ENCODE peak calls at places on chromosomes 4 and X, in six cellular contexts. W is transverse colon, D is tibial artery, B is IMR-90, R is upper lobe of right lung, H is GM12878. P is an unnamed sample.
A peak's percentile ranks its signal among the peaks of the same experiment; 100 is the strongest.

GRCh38 chrX:57643698-57644097 is 36.4 kb downstream of the NLRP2B start:
- DNase-seq in W (no peak), D (no peak), B (no peak), R (no peak), H (no peak), P (no peak)

GRCh38 chr4:16790508-16790907 is 107.9 kb downstream of the LDB2 start:
- DNase-seq in W (no peak), D (no peak), B (no peak), R (no peak), H (no peak), P (no peak)

GRCh38 chr4:87916636-87917035 is 58.9 kb upstream of the SPP1 start:
- DNase-seq in W (no peak), D (no peak), B (no peak), R (no peak), H (no peak), P (no peak)

GRCh38 chr4:126611900-126612299 is 1020.9 kb upstream of the INTU start:
- DNase-seq in W (no peak), D (no peak), B (peak; percentile 38), R (no peak), H (no peak), P (no peak)

GRCh38 chr4:2995546-2996265 is 32.3 kb downstream of the GRK4 start:
- DNase-seq in W (no peak), D (no peak), B (no peak), R (no peak), H (no peak), P (no peak)

GRCh38 chr4:168522371-168522770 is 25.5 kb downstream of the PALLD start:
- DNase-seq in W (no peak), D (no peak), B (no peak), R (no peak), H (no peak), P (no peak)

GRCh38 chr4:17713779-17714178 is 67.6 kb downstream of the FAM184B start:
- DNase-seq in W (no peak), D (no peak), B (no peak), R (no peak), H (no peak), P (no peak)

GRCh38 chr4:4509521-4509920 is 32.3 kb downstream of the STX18 start:
- DNase-seq in W (no peak), D (no peak), B (no peak), R (no peak), H (no peak), P (no peak)

GRCh38 chrX:23434356-23434884 is 99.8 kb downstream of the PTCHD1 start:
- DNase-seq in W (peak; percentile 46), D (peak; percentile 94), B (peak; percentile 2), R (peak; percentile 69), H (no peak), P (peak; percentile 77)

GRCh38 chr4:169103966-169104412 is 93.9 kb upstream of the CBR4 start:
- DNase-seq in W (no peak), D (no peak), B (no peak), R (no peak), H (no peak), P (peak; percentile 46)

GRCh38 chrX:118240359-118240758 is 105.5 kb upstream of the WDR44 start:
- DNase-seq in W (no peak), D (no peak), B (no peak), R (no peak), H (no peak), P (no peak)

GRCh38 chr4:47218631-47219030 is 187.3 kb downstream of the GABRB1 start:
- DNase-seq in W (no peak), D (no peak), B (no peak), R (no peak), H (no peak), P (no peak)

GRCh38 chrX:41332005-41332404 is 2.0 kb upstream of the DDX3X start:
- DNase-seq in W (no peak), D (no peak), B (no peak), R (no peak), H (no peak), P (no peak)

GRCh38 chrX:41452972-41453371 is 5.8 kb downstream of the NYX start:
- DNase-seq in W (no peak), D (no peak), B (peak; percentile 45), R (no peak), H (no peak), P (no peak)

GRCh38 chr4:186725422-186726149 is 1.9 kb upstream of the FAT1 start:
- DNase-seq in W (peak; percentile 87), D (peak; percentile 90), B (peak; percentile 88), R (peak; percentile 88), H (no peak), P (peak; percentile 82)

GRCh38 chrX:39519213-39519544 is 578.6 kb downstream of the BCOR start:
- DNase-seq in W (no peak), D (no peak), B (no peak), R (no peak), H (no peak), P (peak; percentile 63)

GRCh38 chr4:76850010-76850441 is 47.9 kb downstream of the SOWAHB start:
- DNase-seq in W (no peak), D (no peak), B (peak; percentile 96), R (no peak), H (no peak), P (peak; percentile 12)

GRCh38 chrX:19565605-19566004 is 50.3 kb upstream of the MAP3K15 start:
- DNase-seq in W (no peak), D (no peak), B (no peak), R (no peak), H (no peak), P (no peak)

GRCh38 chrX:6049132-6049531 is 179.5 kb downstream of the NLGN4X start:
- DNase-seq in W (no peak), D (no peak), B (no peak), R (no peak), H (no peak), P (no peak)

GRCh38 chr4:154491341-154491679 is 289 bp downstream of the DCHS2 start:
- DNase-seq in W (peak; percentile 10), D (no peak), B (peak; percentile 5), R (no peak), H (no peak), P (no peak)

GRCh38 chrX:74911494-74911893 is 13.8 kb downstream of the NEXMIF start:
- DNase-seq in W (no peak), D (no peak), B (no peak), R (no peak), H (no peak), P (no peak)

GRCh38 chrX:10569946-10570345 is 50.4 kb downstream of the MID1 start:
- DNase-seq in W (no peak), D (no peak), B (peak; percentile 65), R (no peak), H (no peak), P (no peak)

GRCh38 chrX:30904186-30904585 is 15.1 kb upstream of the TAB3 start:
- DNase-seq in W (no peak), D (no peak), B (no peak), R (no peak), H (no peak), P (no peak)

GRCh38 chr4:56786955-56787354 is 34.5 kb downstream of the SPINK2 start:
- DNase-seq in W (peak; percentile 62), D (no peak), B (peak; percentile 96), R (peak; percentile 67), H (no peak), P (peak; percentile 47)

GRCh38 chr4:10336471-10336870 is 120.8 kb downstream of the ZNF518B start:
- DNase-seq in W (no peak), D (no peak), B (no peak), R (no peak), H (no peak), P (no peak)

GRCh38 chrX:115362334-115363095 is 73.0 kb downstream of the LUZP4 start:
- DNase-seq in W (no peak), D (no peak), B (peak; percentile 33), R (no peak), H (no peak), P (no peak)

GRCh38 chr4:156970501-156971167 is 965 bp downstream of the PDGFC start:
- DNase-seq in W (peak; percentile 61), D (peak; percentile 82), B (peak; percentile 62), R (peak; percentile 85), H (no peak), P (peak; percentile 64)

GRCh38 chrX:93673056-93673868 is at the start of gene NAP1L3:
- DNase-seq in W (peak; percentile 12), D (peak; percentile 78), B (peak; percentile 44), R (peak; percentile 63), H (no peak), P (peak; percentile 47)

DNA sequence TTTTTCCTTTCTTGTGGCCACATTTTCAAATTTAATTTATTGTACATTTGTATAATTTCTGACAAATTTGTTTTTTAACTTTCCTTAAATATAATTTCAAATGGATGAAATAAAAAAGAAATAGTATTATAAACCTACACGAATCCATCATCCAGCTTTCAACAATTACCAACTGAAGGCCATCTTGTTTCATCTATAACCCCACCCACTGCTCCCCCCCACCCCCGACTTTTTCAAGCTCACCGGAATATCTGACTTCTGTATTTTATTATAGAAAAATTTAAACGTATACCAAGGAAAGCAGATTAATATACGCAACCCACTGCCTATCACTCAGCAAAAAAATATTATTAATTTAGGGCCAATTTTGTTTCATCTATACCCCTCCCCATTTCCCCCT is 1.1 kb downstream of the MORF4L2 start:
- DNase-seq in W (no peak), D (no peak), B (no peak), R (no peak), H (no peak), P (no peak)
- H3K36me3 ChIP-seq in W (no peaks in the 10 kb centered on the region), D (peaks cover 6% of the 10 kb centered on the region), B (peaks cover 7% of the 10 kb centered on the region), R (peaks cover 45% of the 10 kb centered on the region), H (peaks cover 3% of the 10 kb centered on the region), P (no peaks in the 10 kb centered on the region)

DNA sequence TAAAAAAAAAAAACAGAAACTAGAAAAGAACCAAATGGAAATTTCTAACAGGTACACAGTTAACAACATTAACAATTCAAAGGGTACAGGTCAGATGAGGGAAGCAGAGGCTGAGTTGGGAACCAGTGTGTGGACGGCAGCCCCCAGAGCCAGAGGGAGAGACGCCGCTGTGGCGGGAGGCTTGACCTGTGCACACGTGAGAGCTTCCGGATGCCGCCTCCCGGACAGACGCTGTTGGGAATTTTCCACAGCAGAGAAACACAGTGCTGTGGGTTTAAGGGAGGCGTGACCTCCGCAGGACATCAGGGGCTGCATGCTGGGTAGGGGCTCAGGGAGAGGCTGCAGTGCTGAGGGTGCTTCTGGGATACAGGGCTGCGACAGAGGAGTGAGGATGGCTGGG is 22.2 kb downstream of the TACC3 start:
- DNase-seq in W (no peak), D (no peak), B (no peak), R (no peak), H (no peak), P (no peak)
- H3K36me3 ChIP-seq in W (no peaks in the 10 kb centered on the region), D (peaks cover 14% of the 10 kb centered on the region), B (peaks cover 25% of the 10 kb centered on the region), R (peaks cover 8% of the 10 kb centered on the region), H (peaks cover 21% of the 10 kb centered on the region), P (no peaks in the 10 kb centered on the region)

GRCh38 chrX:77640702-77641101 is 145.3 kb downstream of the ATRX start:
- DNase-seq in W (no peak), D (no peak), B (no peak), R (no peak), H (peak; percentile 24), P (no peak)

GRCh38 chrX:77635372-77635771 is 150.6 kb downstream of the ATRX start:
- DNase-seq in W (no peak), D (no peak), B (no peak), R (no peak), H (no peak), P (no peak)

GRCh38 chrX:77639820-77640219 is 146.2 kb downstream of the ATRX start:
- DNase-seq in W (no peak), D (no peak), B (no peak), R (no peak), H (no peak), P (no peak)

GRCh38 chrX:77638397-77638796 is 147.6 kb downstream of the ATRX start:
- DNase-seq in W (no peak), D (no peak), B (no peak), R (no peak), H (no peak), P (no peak)
- H3K36me3 ChIP-seq in W (no peaks in the 10 kb centered on the region), D (peaks cover 9% of the 10 kb centered on the region), B (peaks cover 4% of the 10 kb centered on the region), R (peaks cover 11% of the 10 kb centered on the region), H (peaks cover 2% of the 10 kb centered on the region), P (no peaks in the 10 kb centered on the region)

GRCh38 chrX:119667111-119667928 is 25.6 kb downstream of the SEPTIN6 start:
- DNase-seq in W (no peak), D (no peak), B (no peak), R (no peak), H (no peak), P (no peak)
- H3K36me3 ChIP-seq in W (no peaks in the 10 kb centered on the region), D (no peaks in the 10 kb centered on the region), B (no peaks in the 10 kb centered on the region), R (no peaks in the 10 kb centered on the region), H (peaks cover 7% of the 10 kb centered on the region), P (no peaks in the 10 kb centered on the region)